ENCODE peak calls at places on chromosomes 5 and 9, in seven cellular contexts. V, F, C, S, U, E and T are unnamed samples.

GRCh38 chr9:124018731-124019697 is 7.4 kb downstream of the LHX2 start:
- DNase-seq in S (no peak), E (no peak), C (no peak), V (no peak), U (no peak), F (no peak), T (no peak)

GRCh38 chr5:86909461-86909881 is 291.7 kb downstream of the COX7C start:
- DNase-seq in S (no peak), V (no peak), U (no peak), F (no peak), E (peak; percentile 94), C (no peak), T (no peak)

GRCh38 chr5:134438641-134439621 is 27.2 kb upstream of the CDKN2AIPNL start:
- DNase-seq in V (peak; percentile 69), S (no peak), E (peak; percentile 37), U (no peak), F (no peak), C (peak; percentile 83), T (peak; percentile 94)

GRCh38 chr5:13585324-13585723 is 359.2 kb downstream of the DNAH5 start:
- DNase-seq in U (no peak), V (no peak), S (no peak), E (no peak), F (no peak), C (no peak), T (no peak)

GRCh38 chr5:88675758-88676636 is 207.0 kb downstream of the MEF2C start:
- DNase-seq in V (no peak), U (no peak), F (no peak), E (peak; percentile 84), S (no peak), C (no peak), T (no peak)

GRCh38 chr9:90261698-90262097 is 380.9 kb downstream of the DIRAS2 start:
- DNase-seq in C (no peak), S (no peak), E (no peak), F (no peak), U (no peak), V (no peak), T (no peak)

GRCh38 chr9:7205806-7206205 is 448.0 kb downstream of the KDM4C start:
- DNase-seq in F (no peak), C (no peak), S (no peak), V (no peak), U (no peak), E (no peak), T (no peak)

GRCh38 chr9:111965566-111966019 is 69.0 kb downstream of the UGCG start:
- DNase-seq in C (peak; percentile 61), V (no peak), U (no peak), E (peak; percentile 95), F (no peak), S (no peak), T (no peak)

GRCh38 chr5:177131711-177132503 is 1.7 kb upstream of the NSD1 start:
- DNase-seq in E (no peak), F (no peak), V (peak; percentile 71), U (no peak), C (no peak), S (peak; percentile 40), T (peak; percentile 69)

GRCh38 chr5:172858511-172858989 is 24.5 kb downstream of the ERGIC1 start:
- DNase-seq in V (peak; percentile 22), S (no peak), F (no peak), C (no peak), E (peak; percentile 54), U (no peak), T (no peak)